ENCODE peak calls at places on chromosomes 6 and 20, in six cellular contexts. V is heart left ventricle, J is WERI-Rb-1, L is AG10803, Y is choroid plexus epithelial cell, A is spleen. Z is an unnamed sample.
A peak's percentile ranks its signal among the peaks of the same experiment; 100 is the strongest.

GRCh38 chr20:47950103-47950502 is 164.8 kb upstream of the SULF2 start:
- DNase-seq in V (peak; percentile 55), J (no peak), L (peak; percentile 48), Y (peak; percentile 45), A (no peak), Z (no peak)

GRCh38 chr20:49562341-49563014 is 5.5 kb downstream of the PTGIS start:
- DNase-seq in V (peak; percentile 88), J (no peak), L (peak; percentile 86), Y (peak; percentile 76), A (no peak), Z (peak; percentile 88)

GRCh38 chr6:17334265-17334664 is 53.1 kb downstream of the RBM24 start:
- DNase-seq in V (no peak), J (no peak), L (peak; percentile 52), Y (peak; percentile 52), A (no peak), Z (peak; percentile 3)

GRCh38 chr6:105400501-105400900 is 2.4 kb downstream of the PREP start:
- DNase-seq in V (no peak), J (no peak), L (no peak), Y (no peak), A (no peak), Z (no peak)

GRCh38 chr6:37717836-37718251 is 20.2 kb upstream of the MDGA1 start:
- DNase-seq in V (no peak), J (no peak), L (peak; percentile 70), Y (peak; percentile 75), A (no peak), Z (peak; percentile 55)

GRCh38 chr6:135372758-135373157 is 124.8 kb downstream of the AHI1 start:
- DNase-seq in V (no peak), J (no peak), L (peak; percentile 0), Y (peak; percentile 36), A (no peak), Z (peak; percentile 44)

GRCh38 chr6:166691741-166692140 is 64.7 kb upstream of the RPS6KA2 start:
- DNase-seq in V (no peak), J (no peak), L (no peak), Y (no peak), A (no peak), Z (no peak)

GRCh38 chr6:42281570-42281969 is 63.9 kb upstream of the MRPS10 start:
- DNase-seq in V (no peak), J (no peak), L (no peak), Y (no peak), A (no peak), Z (no peak)

GRCh38 chr20:33670715-33671499 is 3.3 kb downstream of the NECAB3 start:
- DNase-seq in V (no peak), J (no peak), L (no peak), Y (no peak), A (no peak), Z (no peak)

GRCh38 chr20:1509237-1509636 is 18.0 kb upstream of the SIRPB2 start:
- DNase-seq in V (no peak), J (no peak), L (peak; percentile 46), Y (peak; percentile 61), A (no peak), Z (peak; percentile 12)

GRCh38 chr20:54456423-54456822 is 19.0 kb upstream of the DOK5 start:
- DNase-seq in V (no peak), J (no peak), L (no peak), Y (no peak), A (no peak), Z (no peak)

GRCh38 chr6:41780623-41781301 is at the start of gene PRICKLE4:
- DNase-seq in V (peak; percentile 58), J (peak; percentile 54), L (no peak), Y (peak; percentile 34), A (peak; percentile 86), Z (no peak)

GRCh38 chr6:138311268-138311667 is 66.4 kb upstream of the SMIM28 start:
- DNase-seq in V (no peak), J (no peak), L (no peak), Y (no peak), A (no peak), Z (no peak)

GRCh38 chr6:37126554-37126906 is 43.4 kb upstream of the PIM1 start:
- DNase-seq in V (no peak), J (no peak), L (no peak), Y (no peak), A (no peak), Z (no peak)

GRCh38 chr20:25479638-25480037 is 72.2 kb downstream of the GINS1 start:
- DNase-seq in V (no peak), J (no peak), L (no peak), Y (no peak), A (no peak), Z (no peak)

GRCh38 chr20:61885759-61886715 is 179.6 kb downstream of the TAF4 start:
- DNase-seq in V (no peak), J (no peak), L (no peak), Y (no peak), A (peak; percentile 59), Z (no peak)

GRCh38 chr20:60137657-60138245 is 179.5 kb downstream of the CDH26 start:
- DNase-seq in V (no peak), J (peak; percentile 48), L (peak; percentile 12), Y (peak; percentile 2), A (no peak), Z (peak; percentile 24)

GRCh38 chr6:25788305-25788922 is 33.9 kb downstream of the SLC17A4 start:
- DNase-seq in V (peak; percentile 26), J (peak; percentile 79), L (peak; percentile 60), Y (peak; percentile 67), A (no peak), Z (peak; percentile 12)

GRCh38 chr20:61896058-61896961 is 169.4 kb downstream of the TAF4 start:
- DNase-seq in V (no peak), J (peak; percentile 31), L (peak; percentile 45), Y (peak; percentile 67), A (peak; percentile 79), Z (peak; percentile 27)

GRCh38 chr6:30834643-30835042 is 49.7 kb upstream of the DDR1 start:
- DNase-seq in V (no peak), J (no peak), L (peak; percentile 40), Y (no peak), A (no peak), Z (no peak)
- H3K4me3 ChIP-seq in V (no peak overlapping the region), J (no peak overlapping the region), L (no peak overlapping the region), Y (no peak overlapping the region), A (no peak overlapping the region), Z (no peak overlapping the region)

GRCh38 chr20:32624687-32625345 is 39.7 kb upstream of the NOL4L start:
- DNase-seq in V (no peak), J (no peak), L (no peak), Y (no peak), A (no peak), Z (no peak)

GRCh38 chr20:32628960-32629530 is 43.9 kb upstream of the NOL4L start:
- DNase-seq in V (no peak), J (no peak), L (no peak), Y (no peak), A (no peak), Z (no peak)

GRCh38 chr20:32626407-32626806 is 41.3 kb upstream of the NOL4L start:
- DNase-seq in V (no peak), J (no peak), L (no peak), Y (no peak), A (no peak), Z (no peak)

GRCh38 chr20:32625996-32626395 is 40.9 kb upstream of the NOL4L start:
- DNase-seq in V (no peak), J (no peak), L (no peak), Y (no peak), A (no peak), Z (no peak)

DNA sequence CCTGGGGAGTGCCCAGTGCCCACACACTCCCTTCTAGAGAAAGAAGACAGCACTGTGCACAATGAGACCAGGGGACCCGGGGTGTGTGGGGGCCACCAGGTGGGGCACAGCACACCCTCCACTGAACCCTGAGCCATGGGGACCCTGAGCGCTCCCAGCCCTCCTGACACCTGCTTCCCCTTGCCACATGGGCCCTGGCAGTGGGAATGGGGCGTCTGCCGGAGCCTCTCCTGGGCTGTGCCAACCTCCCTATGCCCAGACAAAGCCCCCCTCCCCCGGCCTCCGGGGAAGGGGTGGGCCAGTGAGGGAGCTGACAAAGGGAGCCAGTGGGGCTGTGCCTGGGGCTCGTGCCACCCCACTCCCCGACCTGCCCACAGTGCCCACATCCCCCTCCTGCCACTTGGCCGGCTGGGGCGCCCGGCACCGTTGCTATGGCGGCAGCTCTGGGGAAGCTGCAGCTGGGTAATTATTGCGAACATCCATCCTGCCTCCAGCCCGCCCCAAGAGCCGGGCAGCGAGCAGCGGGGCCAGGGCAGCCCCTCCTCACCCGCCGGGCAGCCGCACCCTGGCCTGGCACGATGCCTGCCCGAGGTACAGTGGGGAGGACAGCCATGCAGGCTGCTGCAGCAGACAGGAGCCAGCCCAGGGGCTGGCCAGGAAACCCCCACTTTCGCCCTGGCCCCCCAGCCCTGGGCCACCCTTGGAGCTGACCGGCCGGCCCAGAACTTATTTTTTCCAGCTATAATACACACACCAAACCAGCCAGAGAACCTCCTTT is 41.9 kb upstream of the NOL4L start:
- DNase-seq in V (no peak), J (no peak), L (no peak), Y (no peak), A (peak; percentile 79), Z (no peak)
- TF ChIP-seq CTCF in V (no peak), J (no peak), L (no peak), Y (no peak), A (no peak), Z (no peak)

GRCh38 chr6:2989332-2990178 is 10.1 kb upstream of the NQO2 start:
- DNase-seq in V (peak; percentile 89), J (peak; percentile 94), L (peak; percentile 99), Y (peak; percentile 99), A (peak; percentile 89), Z (peak; percentile 98)
- H3K4me3 ChIP-seq in V (peak overlapping the region; percentile 87), J (peak overlapping the region; percentile 69), L (peak overlapping the region; percentile 89), Y (peak overlapping the region; percentile 77), A (peak overlapping the region; percentile 64), Z (peak overlapping the region; percentile 65)

DNA sequence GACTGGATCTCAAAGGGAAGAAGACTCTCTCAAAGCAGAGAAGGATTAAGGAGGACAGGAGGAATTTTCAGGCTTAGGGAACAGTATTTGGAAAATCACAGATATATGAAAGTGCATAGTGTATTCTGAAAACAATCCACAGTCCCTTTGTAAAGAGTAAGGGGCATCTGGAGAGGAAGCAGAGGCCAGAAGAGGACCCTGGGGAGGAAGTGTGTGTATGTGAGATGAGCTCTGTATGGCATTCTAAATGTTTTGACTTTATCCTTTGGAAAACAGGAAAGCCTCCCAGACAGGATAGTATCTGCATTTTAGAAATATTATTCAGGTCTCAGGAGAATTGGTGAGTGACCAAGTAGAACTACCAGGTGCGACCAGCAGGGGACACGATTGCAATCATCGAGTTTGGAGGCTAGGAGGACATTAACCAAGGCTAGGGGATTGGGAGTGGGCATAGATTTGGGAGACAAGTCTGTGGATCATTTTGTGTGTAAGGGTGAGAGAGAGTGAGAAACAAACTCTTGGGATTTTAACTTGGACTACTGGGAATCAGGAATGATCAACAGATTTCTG is 38.3 kb upstream of the FAM184A start:
- DNase-seq in V (no peak), J (no peak), L (no peak), Y (no peak), A (no peak), Z (no peak)
- TF ChIP-seq CTCF in V (no peak), J (peak; percentile 17), L (peak; percentile 14), Y (peak; percentile 39), A (no peak), Z (peak; percentile 13)

GRCh38 chr6:90294008-90294511 is 2.6 kb downstream of the BACH2 start:
- DNase-seq in V (no peak), J (no peak), L (no peak), Y (no peak), A (no peak), Z (no peak)
- H3K4me3 ChIP-seq in V (no peak overlapping the region), J (no peak overlapping the region), L (no peak overlapping the region), Y (no peak overlapping the region), A (peak overlapping the region; percentile 64), Z (no peak overlapping the region)

Z was measured in astrocyte of the spinal cord.